ENCODE peak calls at places on chromosomes 1 and 21, in eight cellular contexts. V is CD8-positive, alpha-beta T cell; I is suprapubic skin; Y is IMR-90; E is Panc1; U is thoracic aorta; B is A549; K is small intestine. Q is an unnamed sample. For H3K4me1, the result is how much of the 10 kb centered on the place peaks cover.

GRCh38 chr1:166972827-166973226 is 2.5 kb downstream of the ILDR2 start:
- DNase-seq in V (no peak), I (no peak), Y (no peak), E (no peak), U (no peak), B (no peak), K (no peak), Q (no peak)

GRCh38 chr1:28642056-28642846 is 616 bp downstream of the TAF12 start:
- DNase-seq in V (peak), I (no peak), Y (peak), E (no peak), U (no peak), B (peak), K (no peak), Q (no peak)

GRCh38 chr21:45281411-45282282 is 6.0 kb downstream of the POFUT2 start:
- DNase-seq in V (no peak), I (peak), Y (no peak), E (no peak), U (no peak), B (no peak), K (no peak), Q (no peak)

GRCh38 chr1:92291372-92291999 is 7.3 kb downstream of the GLMN start:
- DNase-seq in V (no peak), I (no peak), Y (peak), E (no peak), U (no peak), B (peak), K (peak), Q (no peak)

GRCh38 chr1:95183952-95184351 is 50.1 kb upstream of the RWDD3 start:
- DNase-seq in V (no peak), I (no peak), Y (peak), E (no peak), U (no peak), B (no peak), K (no peak), Q (no peak)

GRCh38 chr1:29478046-29478791 is 241.9 kb downstream of the PTPRU start:
- DNase-seq in V (no peak), I (peak), Y (no peak), E (no peak), U (no peak), B (no peak), K (no peak), Q (no peak)

GRCh38 chr1:99662581-99663208 is 16.8 kb downstream of the PALMD start:
- DNase-seq in V (no peak), I (peak), Y (peak), E (no peak), U (no peak), B (no peak), K (peak), Q (no peak)

GRCh38 chr1:13702425-13703127 is 2.6 kb downstream of the PRDM2 start:
- DNase-seq in V (peak), I (no peak), Y (no peak), E (no peak), U (no peak), B (no peak), K (no peak), Q (no peak)

GRCh38 chr1:88683516-88683847 is 591 bp upstream of the PKN2 start:
- DNase-seq in V (peak), I (peak), Y (peak), E (no peak), U (no peak), B (no peak), K (no peak), Q (peak)

GRCh38 chr1:235624751-235625192 is 24.8 kb downstream of the GNG4 start:
- DNase-seq in V (no peak), I (no peak), Y (peak), E (no peak), U (no peak), B (no peak), K (no peak), Q (no peak)

GRCh38 chr1:91781371-91781825 is 104.6 kb downstream of the TGFBR3 start:
- DNase-seq in V (no peak), I (no peak), Y (peak), E (no peak), U (no peak), B (no peak), K (no peak), Q (no peak)

GRCh38 chr1:6483010-6483760 is 8.3 kb downstream of the PLEKHG5 start:
- DNase-seq in V (no peak), I (no peak), Y (no peak), E (no peak), U (no peak), B (no peak), K (peak), Q (no peak)

GRCh38 chr1:56189454-56189853 is 389.9 kb downstream of the PLPP3 start:
- DNase-seq in V (no peak), I (no peak), Y (no peak), E (no peak), U (no peak), B (no peak), K (no peak), Q (no peak)

GRCh38 chr1:56189946-56190920 is 389.1 kb downstream of the PLPP3 start:
- DNase-seq in V (no peak), I (no peak), Y (no peak), E (no peak), U (no peak), B (no peak), K (no peak), Q (no peak)

GRCh38 chr1:56188855-56189254 is 390.5 kb downstream of the PLPP3 start:
- DNase-seq in V (no peak), I (no peak), Y (no peak), E (no peak), U (no peak), B (no peak), K (no peak), Q (no peak)

GRCh38 chr1:56193656-56194055 is 385.7 kb downstream of the PLPP3 start:
- DNase-seq in V (no peak), I (no peak), Y (no peak), E (no peak), U (no peak), B (no peak), K (no peak), Q (no peak)

DNA sequence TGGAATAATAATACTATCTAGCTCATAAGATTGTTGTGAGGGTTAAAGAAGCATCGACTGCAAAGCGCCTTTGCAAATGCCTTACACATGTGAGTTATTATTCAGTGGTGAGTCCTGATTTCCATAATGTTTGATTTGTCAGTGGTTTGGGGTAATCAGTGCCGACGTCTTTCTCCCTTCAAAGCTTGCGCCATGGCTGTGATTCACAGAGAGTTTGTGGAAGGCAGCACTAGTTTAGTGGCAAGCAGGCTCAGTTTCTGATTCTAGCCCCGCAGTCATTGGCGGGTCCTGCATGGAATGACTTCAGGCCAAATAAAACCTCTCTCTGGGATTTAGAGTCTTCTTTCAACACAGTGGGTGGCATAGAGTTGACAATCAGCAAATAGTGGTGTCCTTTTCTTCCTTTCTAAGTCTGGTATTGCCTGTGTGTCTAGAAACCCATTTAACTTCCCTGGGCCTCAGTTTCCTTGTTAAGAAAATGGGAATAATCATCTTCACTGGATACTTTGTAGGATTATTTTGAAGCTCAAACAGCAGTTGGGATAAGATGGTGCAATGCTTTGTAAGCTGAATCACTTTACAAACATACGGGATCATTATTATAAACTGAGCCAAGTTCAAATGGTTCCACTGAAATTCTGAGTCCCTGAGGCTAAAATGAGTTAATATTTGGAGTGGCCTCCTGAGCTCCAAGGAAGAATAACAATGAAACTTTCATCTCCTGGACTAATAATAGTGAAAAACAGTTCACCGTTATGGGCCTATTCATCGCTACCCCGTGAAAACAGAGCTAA is 388.2 kb downstream of the PLPP3 start:
- DNase-seq in V (no peak), I (no peak), Y (peak), E (no peak), U (no peak), B (no peak), K (no peak), Q (no peak)
- H3K4me3 ChIP-seq in V (no peak), I (no peak), Y (no peak), E (no peak), U (no peak), B (no peak), K (no peak), Q (no peak)

DNA sequence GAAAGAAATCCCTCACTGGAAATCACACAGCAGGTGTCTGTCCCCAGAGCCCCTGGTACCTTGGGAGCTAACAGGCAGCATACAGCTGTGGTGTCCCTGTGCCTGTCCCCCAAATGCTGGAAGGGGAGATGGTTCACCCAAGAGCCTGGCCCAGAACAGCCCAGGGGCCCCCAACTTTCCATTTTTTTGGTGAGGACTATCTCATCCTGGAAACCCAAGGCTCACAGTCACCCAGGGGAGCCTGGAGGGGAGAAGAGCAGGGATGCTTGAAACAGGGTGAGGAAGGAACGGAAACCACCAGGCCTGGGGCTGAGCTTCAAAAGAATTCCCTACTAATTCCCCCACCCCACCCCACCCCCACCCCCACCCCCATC is 3.6 kb downstream of the SDC3 start:
- DNase-seq in V (no peak), I (no peak), Y (no peak), E (no peak), U (no peak), B (no peak), K (no peak), Q (no peak)
- H3K4me1 ChIP-seq in V (under half), I (under half), Y (under half), E (under half), U (under half), B (under half), K (under half), Q (under half)

DNA sequence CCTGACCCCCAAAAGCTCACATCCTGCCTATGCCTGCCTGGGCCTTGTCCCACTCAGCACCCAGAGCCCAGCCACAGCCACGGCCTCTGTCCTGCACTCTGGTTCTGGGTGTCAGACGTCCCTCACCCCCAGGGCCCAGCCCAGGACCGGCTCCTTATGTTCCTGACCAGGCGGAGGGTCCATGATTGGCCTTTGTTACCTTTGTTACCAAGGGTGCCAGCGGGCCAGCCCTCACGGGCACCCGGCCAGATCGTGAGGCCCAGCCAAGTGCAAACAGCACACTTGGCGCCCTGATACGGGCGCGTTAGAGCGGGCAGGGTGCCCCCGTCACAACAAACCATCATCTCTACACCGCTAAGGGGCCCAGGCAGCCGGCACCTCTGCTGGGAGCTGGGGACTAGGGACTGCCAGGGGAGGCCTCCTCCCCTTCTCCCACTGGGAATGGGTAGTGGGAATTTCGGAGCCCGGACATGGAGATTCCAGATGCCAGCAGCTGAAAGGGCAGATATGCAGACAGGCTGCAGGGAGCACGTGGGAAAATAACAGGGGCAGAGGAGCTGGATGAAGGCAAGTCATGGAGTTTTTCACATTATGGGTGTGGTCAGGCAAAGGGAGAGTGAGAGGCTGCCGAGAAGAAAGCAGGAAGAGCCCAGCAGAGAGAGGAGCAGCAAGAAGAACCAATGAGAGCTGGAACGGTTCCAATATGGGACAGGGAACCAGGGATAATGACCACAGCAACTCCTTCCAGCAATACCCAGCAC is 22.1 kb downstream of the HSPG2 start:
- DNase-seq in V (no peak), I (no peak), Y (no peak), E (no peak), U (no peak), B (no peak), K (peak), Q (peak)
- H3K27ac ChIP-seq in V (no peak), I (peak), Y (no peak), E (peak), U (peak), B (no peak), K (no peak), Q (peak)

GRCh38 chr1:32255072-32256071 is 4.3 kb downstream of the LCK start:
- DNase-seq in V (no peak), I (no peak), Y (no peak), E (no peak), U (no peak), B (no peak), K (no peak), Q (no peak)

GRCh38 chr1:32256473-32257226 is 5.6 kb downstream of the LCK start:
- DNase-seq in V (no peak), I (no peak), Y (no peak), E (no peak), U (no peak), B (no peak), K (no peak), Q (no peak)

DNA sequence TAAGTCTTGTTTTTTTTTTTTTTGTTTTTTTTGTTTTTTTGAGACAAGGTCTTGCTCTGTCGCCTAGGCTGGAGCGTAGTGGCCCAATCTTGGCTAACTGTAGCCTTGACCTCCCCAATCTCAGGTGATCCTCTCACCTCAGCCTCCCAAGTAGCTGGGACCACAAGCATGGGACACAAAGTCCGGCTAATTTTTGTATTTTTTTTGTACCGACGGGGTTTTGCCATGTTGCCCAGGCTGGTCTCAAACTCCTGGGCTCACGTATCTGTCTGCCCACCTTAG is 6.1 kb downstream of the LCK start:
- DNase-seq in V (no peak), I (no peak), Y (no peak), E (no peak), U (no peak), B (no peak), K (no peak), Q (no peak)
- H3K4me3 ChIP-seq in V (peak), I (no peak), Y (no peak), E (no peak), U (no peak), B (no peak), K (no peak), Q (no peak)

DNA sequence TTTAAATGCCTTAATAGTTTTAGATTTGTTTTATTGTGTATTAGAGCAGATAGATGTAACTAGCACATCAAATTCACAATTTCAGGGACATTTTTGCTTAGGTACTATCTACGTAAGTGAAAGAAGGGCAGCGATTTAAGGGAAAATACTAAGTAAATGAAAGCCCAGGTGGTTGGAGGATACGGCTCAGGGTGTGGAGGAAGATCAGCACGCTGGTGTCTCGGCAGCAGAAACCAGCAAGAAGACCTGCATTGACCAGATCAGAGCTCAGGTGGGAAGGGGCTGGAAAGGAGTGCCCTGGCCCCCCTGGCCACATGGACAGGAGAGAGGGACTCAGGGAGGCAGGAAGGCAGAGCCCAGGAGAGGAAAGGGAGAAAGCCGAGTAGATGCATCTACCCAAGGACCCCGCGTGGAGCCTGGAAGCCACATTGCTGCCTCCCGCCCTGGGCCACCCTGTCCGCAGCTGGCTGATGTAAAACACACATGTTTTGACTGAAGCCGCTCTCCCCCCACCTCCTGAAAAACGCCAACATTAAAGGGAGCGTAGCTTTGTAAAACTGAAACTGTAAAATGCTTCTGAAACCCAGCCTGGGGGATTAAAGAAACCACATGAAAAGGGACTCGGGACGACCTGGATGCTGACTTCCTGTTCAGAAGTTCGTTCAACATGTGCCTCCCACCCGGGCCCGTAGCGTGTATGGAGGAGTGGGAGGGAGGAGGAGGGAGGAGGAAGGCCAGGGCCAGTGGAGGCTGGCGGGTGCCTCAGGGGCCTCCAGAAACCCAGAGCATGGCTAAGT is 72.6 kb upstream of the TARDBP start:
- DNase-seq in V (no peak), I (no peak), Y (peak), E (no peak), U (no peak), B (no peak), K (no peak), Q (no peak)
- H3K4me1 ChIP-seq in V (under half), I (under half), Y (under half), E (under half), U (under half), B (under half), K (under half), Q (under half)

GRCh38 chr1:34845131-34845901 is 14.2 kb downstream of the SMIM12 start:
- DNase-seq in V (no peak), I (no peak), Y (no peak), E (no peak), U (no peak), B (no peak), K (no peak), Q (no peak)

GRCh38 chr1:34846265-34846664 is 13.3 kb downstream of the SMIM12 start:
- DNase-seq in V (no peak), I (no peak), Y (no peak), E (no peak), U (no peak), B (no peak), K (no peak), Q (no peak)

GRCh38 chr1:34842952-34843371 is 16.6 kb downstream of the SMIM12 start:
- DNase-seq in V (no peak), I (peak), Y (no peak), E (no peak), U (no peak), B (no peak), K (no peak), Q (no peak)

GRCh38 chr1:34843392-34844251 is 15.9 kb downstream of the SMIM12 start:
- DNase-seq in V (no peak), I (peak), Y (no peak), E (no peak), U (no peak), B (no peak), K (no peak), Q (no peak)

GRCh38 chr1:34844252-34844634 is 15.3 kb downstream of the SMIM12 start:
- DNase-seq in V (no peak), I (peak), Y (no peak), E (no peak), U (no peak), B (no peak), K (no peak), Q (no peak)
- H3K27ac ChIP-seq in V (no peak), I (no peak), Y (no peak), E (no peak), U (no peak), B (no peak), K (no peak), Q (no peak)

DNA sequence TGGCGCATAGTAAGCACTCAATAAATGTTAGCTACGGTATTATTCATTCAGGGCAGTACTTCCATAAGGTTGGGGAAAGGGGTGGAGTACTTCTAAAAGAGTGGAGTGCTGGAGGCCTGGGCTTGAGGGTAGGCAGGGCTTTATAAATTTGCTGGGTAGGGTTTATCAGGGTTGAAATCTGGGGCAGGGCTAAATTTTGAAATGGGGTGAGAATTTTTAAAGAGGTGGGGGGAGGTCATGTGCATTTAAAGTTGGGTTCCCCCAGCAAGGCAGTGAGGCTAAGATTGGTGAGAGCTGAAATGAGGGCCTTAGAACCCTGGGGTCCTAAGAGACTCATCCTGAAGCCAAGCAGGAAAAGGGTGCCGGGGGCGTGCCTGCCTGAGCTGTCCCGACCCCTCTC is 10.0 kb downstream of the CATSPER4 start:
- DNase-seq in V (no peak), I (no peak), Y (no peak), E (no peak), U (no peak), B (no peak), K (no peak), Q (no peak)
- H3K4me3 ChIP-seq in V (no peak), I (no peak), Y (no peak), E (no peak), U (no peak), B (no peak), K (no peak), Q (no peak)

Q was measured in pancreas.